ENCODE peak calls at places on chromosomes 11 and 22, in five cellular contexts. V is right lobe of liver, T is cardiac fibroblast, L is brain microvascular endothelial cell, P is GM06990. N is an unnamed sample.

GRCh38 chr11:94175545-94175944 is 46.9 kb downstream of the PANX1 start:
- DNase-seq in V (no peak), T (peak; percentile 86), L (peak; percentile 46), P (no peak), N (peak; percentile 84)

GRCh38 chr11:20397281-20397680 is 9.8 kb downstream of the PRMT3 start:
- DNase-seq in V (no peak), T (peak; percentile 74), L (peak; percentile 47), P (peak; percentile 8), N (peak; percentile 53)

GRCh38 chr11:3616721-3617460 is 24.9 kb downstream of the ART5 start:
- DNase-seq in V (no peak), T (no peak), L (no peak), P (no peak), N (no peak)

GRCh38 chr22:30015846-30016245 is 64.4 kb upstream of the HORMAD2 start:
- DNase-seq in V (no peak), T (peak; percentile 83), L (peak; percentile 71), P (no peak), N (no peak)

GRCh38 chr11:20876738-20877137 is 207.4 kb downstream of the NELL1 start:
- DNase-seq in V (no peak), T (no peak), L (no peak), P (no peak), N (no peak)

GRCh38 chr22:50229370-50229769 is 15.5 kb downstream of the TUBGCP6 start:
- DNase-seq in V (peak; percentile 16), T (no peak), L (no peak), P (no peak), N (no peak)

GRCh38 chr11:131246589-131247164 is 123.7 kb upstream of the NTM start:
- DNase-seq in V (no peak), T (no peak), L (no peak), P (peak; percentile 4), N (no peak)

GRCh38 chr22:45240137-45240809 is 421 bp downstream of the KIAA0930 start:
- DNase-seq in V (peak; percentile 42), T (peak; percentile 25), L (no peak), P (peak; percentile 57), N (peak; percentile 30)

GRCh38 chr11:2306971-2307732 is 5.3 kb downstream of the TSPAN32 start:
- DNase-seq in V (no peak), T (peak; percentile 18), L (no peak), P (no peak), N (no peak)
- TF ChIP-seq CTCF in V (no peak), T (no peak), L (no peak), P (no peak), N (no peak)

GRCh38 chr11:65662802-65663633 is at the start of gene RELA:
- DNase-seq in V (peak; percentile 95), T (peak; percentile 95), L (peak; percentile 89), P (peak; percentile 95), N (peak; percentile 91)

GRCh38 chr11:65660038-65660437 is 2.7 kb downstream of the RELA start:
- DNase-seq in V (no peak), T (no peak), L (no peak), P (no peak), N (no peak)

GRCh38 chr11:65661599-65662246 is 993 bp downstream of the RELA start:
- DNase-seq in V (no peak), T (no peak), L (no peak), P (peak; percentile 13), N (no peak)

GRCh38 chr11:65663634-65664200 is 1.0 kb upstream of the RELA start:
- DNase-seq in V (peak; percentile 61), T (peak; percentile 59), L (no peak), P (no peak), N (peak; percentile 50)

DNA sequence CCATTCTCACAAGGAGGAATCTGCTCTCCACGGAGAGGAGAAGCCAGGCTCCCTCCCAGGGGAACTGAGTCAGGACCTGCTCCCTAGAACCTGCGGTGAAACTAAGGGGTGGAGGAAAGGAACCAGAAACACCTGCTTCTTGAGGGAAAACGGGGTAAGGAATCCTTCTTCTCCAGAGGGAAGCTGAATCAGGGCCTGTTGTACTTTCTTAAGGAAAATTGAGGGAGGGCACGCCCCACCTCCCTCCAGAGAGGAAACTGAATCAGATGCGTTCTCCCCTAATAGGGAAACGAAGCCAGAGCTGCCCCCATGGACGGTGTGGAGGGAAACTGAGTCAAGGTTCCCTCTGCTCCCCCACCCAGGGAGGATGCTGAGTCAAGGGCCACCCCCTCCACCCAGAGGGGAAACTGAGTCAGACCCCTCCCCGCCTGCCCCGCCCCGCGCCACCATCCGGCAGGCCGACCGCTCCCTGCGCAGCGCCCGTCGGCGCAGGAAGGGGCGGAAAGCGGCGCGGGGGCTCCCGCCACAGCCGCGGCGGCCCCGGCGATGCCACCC is 392 bp downstream of the RELA start:
- DNase-seq in V (no peak), T (peak; percentile 54), L (no peak), P (no peak), N (no peak)
- TF ChIP-seq CTCF in V (no peak), T (no peak), L (no peak), P (no peak), N (no peak)

GRCh38 chr22:47610281-47610680 is 847.8 kb downstream of the TBC1D22A start:
- DNase-seq in V (no peak), T (no peak), L (no peak), P (no peak), N (no peak)
- TF ChIP-seq CTCF in V (no peak), T (no peak), L (no peak), P (no peak), N (no peak)

DNA sequence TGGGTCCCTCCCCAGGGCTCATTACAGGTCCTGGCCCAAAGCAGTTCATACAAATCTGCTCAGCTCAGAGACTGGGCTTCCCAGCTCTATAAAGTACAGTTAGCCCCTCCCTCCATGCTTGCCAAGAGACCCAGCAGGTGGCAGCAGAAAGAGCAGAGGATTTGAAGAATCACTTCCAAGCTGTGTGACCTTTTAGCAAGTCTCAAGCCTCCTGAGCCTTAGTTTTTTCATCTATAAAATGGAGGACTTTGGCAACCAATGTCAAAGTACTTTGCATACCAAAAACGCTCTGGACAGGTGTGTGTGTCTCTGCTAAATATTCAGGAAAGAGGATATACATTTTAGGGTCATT is 26.6 kb downstream of the RELT start:
- DNase-seq in V (no peak), T (peak; percentile 28), L (no peak), P (no peak), N (peak; percentile 17)
- TF ChIP-seq CTCF in V (no peak), T (peak; percentile 23), L (peak; percentile 53), P (peak; percentile 44), N (peak; percentile 17)

GRCh38 chr22:41548830-41549211 is 4.6 kb upstream of the POLR3H start:
- DNase-seq in V (no peak), T (no peak), L (no peak), P (no peak), N (no peak)
- TF ChIP-seq CTCF in V (no peak), T (no peak), L (no peak), P (no peak), N (no peak)